ENCODE peak calls at places on chromosomes 1 and 21, in four cellular contexts. G is left ventricle myocardium inferior, R is coronary artery, V is fibroblast of lung. T is an unnamed sample.

GRCh38 chr1:153087692-153088091 is 6.6 kb downstream of the SPRR2E start:
- DNase-seq in G (no peak), R (no peak), V (no peak), T (no peak)

GRCh38 chr1:167681497-167682102 is 40.2 kb upstream of the MPZL1 start:
- DNase-seq in G (no peak), R (no peak), V (no peak), T (no peak)

GRCh38 chr1:206558794-206559660 is 51.7 kb downstream of the RASSF5 start:
- DNase-seq in G (no peak), R (no peak), V (no peak), T (no peak)

GRCh38 chr21:46069719-46070279 is 28.1 kb upstream of the COL6A2 start:
- DNase-seq in G (no peak), R (peak), V (no peak), T (no peak)

GRCh38 chr1:190957565-190957964 is 479.9 kb upstream of the BRINP3 start:
- DNase-seq in G (no peak), R (no peak), V (peak), T (no peak)

GRCh38 chr1:185073725-185074124 is 28.4 kb downstream of the RNF2 start:
- DNase-seq in G (no peak), R (no peak), V (no peak), T (no peak)

GRCh38 chr1:147840909-147841308 is 61.7 kb upstream of the GJA8 start:
- DNase-seq in G (no peak), R (no peak), V (no peak), T (no peak)

GRCh38 chr1:213779228-213779627 is 208.5 kb upstream of the PROX1 start:
- DNase-seq in G (no peak), R (no peak), V (no peak), T (no peak)

GRCh38 chr21:27649323-27649722 is 682.4 kb upstream of the ADAMTS5 start:
- DNase-seq in G (no peak), R (no peak), V (peak), T (peak)

GRCh38 chr21:31753949-31754348 is 22.0 kb upstream of the SCAF4 start:
- DNase-seq in G (no peak), R (no peak), V (no peak), T (no peak)

GRCh38 chr1:203113308-203113707 is 14.2 kb upstream of the ADORA1 start:
- DNase-seq in G (no peak), R (no peak), V (no peak), T (no peak)

GRCh38 chr1:24400065-24400464 is 13.5 kb downstream of the STPG1 start:
- DNase-seq in G (no peak), R (no peak), V (peak), T (no peak)

GRCh38 chr21:32130031-32130891 is 148.6 kb downstream of the MIS18A start:
- DNase-seq in G (no peak), R (no peak), V (no peak), T (no peak)

GRCh38 chr1:15469836-15470495 is 5.9 kb upstream of the CELA2B start:
- DNase-seq in G (no peak), R (no peak), V (no peak), T (no peak)

GRCh38 chr1:78427506-78427905 is 63.3 kb upstream of the PTGFR start:
- DNase-seq in G (no peak), R (no peak), V (peak), T (no peak)

GRCh38 chr1:56676571-56677035 is 31.5 kb downstream of the PRKAA2 start:
- DNase-seq in G (no peak), R (no peak), V (peak), T (peak)

GRCh38 chr1:33815061-33815460 is 48.8 kb upstream of the HMGB4 start:
- DNase-seq in G (no peak), R (no peak), V (peak), T (no peak)

GRCh38 chr1:156409424-156409823 is 40.4 kb downstream of the RHBG start:
- DNase-seq in G (no peak), R (no peak), V (no peak), T (no peak)

GRCh38 chr1:233394860-233395717 is 67.6 kb downstream of the MAP3K21 start:
- DNase-seq in G (no peak), R (no peak), V (peak), T (no peak)

GRCh38 chr1:61436016-61436415 is 288.9 kb downstream of the TM2D1 start:
- DNase-seq in G (no peak), R (no peak), V (no peak), T (no peak)

GRCh38 chr1:108780937-108781574 is 34.6 kb downstream of the STXBP3 start:
- DNase-seq in G (no peak), R (no peak), V (no peak), T (no peak)

GRCh38 chr1:158931055-158931737 is at the start of gene PYHIN1:
- DNase-seq in G (no peak), R (no peak), V (no peak), T (no peak)

GRCh38 chr1:15153842-15154479 is 414 bp downstream of the TMEM51 start:
- DNase-seq in G (peak), R (no peak), V (peak), T (no peak)

GRCh38 chr1:87644500-87645245 is 316.0 kb downstream of the LMO4 start:
- DNase-seq in G (no peak), R (no peak), V (peak), T (peak)

GRCh38 chr1:85447000-85447943 is 17.7 kb downstream of the DDAH1 start:
- DNase-seq in G (no peak), R (no peak), V (peak), T (no peak)

GRCh38 chr1:15173863-15174614 is 20.5 kb downstream of the TMEM51 start:
- DNase-seq in G (no peak), R (no peak), V (no peak), T (no peak)

GRCh38 chr1:15702722-15703550 is 18.8 kb downstream of the PLEKHM2 start:
- DNase-seq in G (no peak), R (no peak), V (no peak), T (no peak)

GRCh38 chr1:206559661-206559995 is 52.3 kb downstream of the RASSF5 start:
- DNase-seq in G (no peak), R (no peak), V (no peak), T (no peak)

GRCh38 chr1:42742617-42743301 is 2.7 kb upstream of the CLDN19 start:
- DNase-seq in G (no peak), R (no peak), V (no peak), T (no peak)

GRCh38 chr1:112923956-112924349 is 32.0 kb downstream of the SLC16A1 start:
- DNase-seq in G (no peak), R (no peak), V (no peak), T (no peak)
- TF ChIP-seq CTCF in G (no peak), R (no peak), V (no peak), T (no peak)

GRCh38 chr1:26694185-26694572 is 1.6 kb upstream of the ARID1A start:
- DNase-seq in G (no peak), R (no peak), V (no peak), T (no peak)
- H3K4me3 ChIP-seq in G (peak), R (peak), V (no peak), T (no peak)

DNA sequence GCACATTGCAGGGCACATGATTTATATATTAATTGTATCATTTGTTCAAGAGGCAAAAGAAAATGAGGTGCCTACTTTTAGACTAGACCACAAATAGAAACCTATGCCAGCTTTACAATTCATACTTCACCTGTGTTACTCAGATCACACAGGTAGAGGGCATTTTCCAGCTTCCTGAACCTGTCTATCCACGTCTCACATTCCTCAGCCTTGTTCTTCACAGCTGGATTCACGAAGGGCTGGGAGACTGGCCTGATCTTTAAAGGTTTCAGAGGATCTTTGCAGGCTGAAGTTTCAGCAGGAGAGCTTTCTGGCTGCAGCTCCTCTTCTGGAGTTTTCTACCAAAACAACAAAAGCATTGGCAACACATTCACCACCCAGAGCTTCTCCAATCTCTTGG is 70.9 kb upstream of the CYP2J2 start:
- DNase-seq in G (no peak), R (no peak), V (no peak), T (no peak)
- TF ChIP-seq CTCF in G (no peak), R (no peak), V (no peak), T (no peak)

DNA sequence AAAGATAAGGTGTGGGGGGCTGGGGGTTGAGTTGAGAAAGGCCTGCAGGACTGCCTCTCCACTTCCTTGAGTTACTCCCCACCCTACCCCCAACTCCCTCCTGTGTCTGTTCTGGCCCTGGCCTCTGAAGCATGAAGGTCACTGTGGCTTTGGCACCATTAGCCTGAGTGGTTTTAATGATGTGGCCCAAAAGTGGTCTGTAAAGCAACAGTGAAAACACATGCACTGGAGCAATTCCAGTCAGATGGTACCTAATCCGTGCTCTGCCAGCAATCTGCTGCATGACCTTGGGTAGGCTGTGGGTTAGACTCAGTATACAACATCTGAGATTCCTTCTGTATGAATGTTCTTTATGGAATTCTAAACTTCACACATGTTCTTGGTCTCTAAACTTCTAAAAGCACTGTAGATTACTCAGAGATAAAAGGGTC is 86.5 kb upstream of the ATP1A1 start:
- DNase-seq in G (no peak), R (no peak), V (peak), T (no peak)
- H3K4me3 ChIP-seq in G (no peak), R (no peak), V (no peak), T (no peak)

DNA sequence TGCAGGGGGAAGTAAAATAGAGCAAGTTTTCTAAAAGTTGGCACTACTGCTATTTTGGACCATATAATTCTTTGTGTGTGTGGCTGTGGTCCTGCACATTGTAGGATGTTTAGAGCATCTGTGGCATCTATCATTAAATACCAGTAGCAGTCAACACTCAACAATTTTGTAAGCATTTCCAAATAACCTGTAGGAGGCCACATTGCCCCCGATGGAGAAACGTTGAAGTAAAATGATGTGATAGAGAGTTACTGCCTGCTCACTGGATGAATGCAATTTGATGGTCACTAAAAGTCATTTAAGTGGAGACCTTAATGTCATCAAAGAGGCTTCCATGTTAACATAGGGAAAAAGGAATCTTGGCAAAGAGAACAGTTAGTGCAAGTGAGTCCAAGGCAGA is 560.8 kb downstream of the NEGR1 start:
- DNase-seq in G (no peak), R (no peak), V (no peak), T (no peak)
- TF ChIP-seq CTCF in G (no peak), R (no peak), V (no peak), T (no peak)

T was measured in epithelial cell of proximal tubule.